ENCODE peak calls at places on chromosomes 6 and 20, in eight cellular contexts. One of them, this sample, is unnamed.
A peak's percentile ranks its signal among the peaks of the same experiment; 100 is the strongest.

GRCh38 chr20:19568128-19568527 is 189.9 kb upstream of the RIN2 start:
- DNase-seq in SK-N-SH: no peak
- DNase-seq in EH: no peak
- DNase-seq in astrocyte of the hippocampus: no peak
- DNase-seq in choroid plexus epithelial cell: no peak
- DNase-seq in fibroblast of lung: no peak
- DNase-seq in SIG-M5: no peak
- DNase-seq in NCI-H1105: no peak
- DNase-seq in this sample: no peak

GRCh38 chr6:56372621-56373020 is 125.2 kb upstream of the COL21A1 start:
- DNase-seq in NCI-H1105: no peak
- DNase-seq in choroid plexus epithelial cell: no peak
- DNase-seq in fibroblast of lung: no peak
- DNase-seq in SK-N-SH: no peak
- DNase-seq in astrocyte of the hippocampus: no peak
- DNase-seq in EH: no peak
- DNase-seq in SIG-M5: no peak
- DNase-seq in this sample: no peak

GRCh38 chr6:107789361-107789760 is 34.8 kb downstream of the SCML4 start:
- DNase-seq in EH: no peak
- DNase-seq in SIG-M5: no peak
- DNase-seq in astrocyte of the hippocampus: no peak
- DNase-seq in SK-N-SH: no peak
- DNase-seq in fibroblast of lung: no peak
- DNase-seq in choroid plexus epithelial cell: no peak
- DNase-seq in NCI-H1105: no peak
- DNase-seq in this sample: no peak

GRCh38 chr6:100202417-100203194 is 208.6 kb upstream of the MCHR2 start:
- DNase-seq in fibroblast of lung: peak; percentile 96
- DNase-seq in SIG-M5: no peak
- DNase-seq in astrocyte of the hippocampus: peak; percentile 91
- DNase-seq in EH: peak; percentile 99
- DNase-seq in NCI-H1105: no peak
- DNase-seq in SK-N-SH: no peak
- DNase-seq in choroid plexus epithelial cell: peak; percentile 95
- DNase-seq in this sample: peak; percentile 97

GRCh38 chr6:33172307-33173227 is 19.7 kb downstream of the COL11A2 start:
- DNase-seq in fibroblast of lung: peak; percentile 33
- DNase-seq in SK-N-SH: no peak
- DNase-seq in SIG-M5: no peak
- DNase-seq in choroid plexus epithelial cell: peak; percentile 53
- DNase-seq in astrocyte of the hippocampus: peak; percentile 66
- DNase-seq in NCI-H1105: no peak
- DNase-seq in EH: peak; percentile 56
- DNase-seq in this sample: peak; percentile 25

GRCh38 chr6:153790048-153790447 is 249.0 kb upstream of the OPRM1 start:
- DNase-seq in astrocyte of the hippocampus: peak; percentile 64
- DNase-seq in EH: peak; percentile 52
- DNase-seq in SK-N-SH: peak; percentile 20
- DNase-seq in fibroblast of lung: peak; percentile 88
- DNase-seq in SIG-M5: no peak
- DNase-seq in NCI-H1105: no peak
- DNase-seq in choroid plexus epithelial cell: peak; percentile 99
- DNase-seq in this sample: peak; percentile 84

GRCh38 chr20:22223251-22223650 is 361.1 kb downstream of the FOXA2 start:
- DNase-seq in astrocyte of the hippocampus: no peak
- DNase-seq in SIG-M5: no peak
- DNase-seq in NCI-H1105: no peak
- DNase-seq in EH: no peak
- DNase-seq in fibroblast of lung: no peak
- DNase-seq in choroid plexus epithelial cell: no peak
- DNase-seq in SK-N-SH: no peak
- DNase-seq in this sample: no peak

GRCh38 chr6:168584671-168585070 is 143.7 kb downstream of the SMOC2 start:
- DNase-seq in fibroblast of lung: no peak
- DNase-seq in EH: no peak
- DNase-seq in astrocyte of the hippocampus: no peak
- DNase-seq in choroid plexus epithelial cell: no peak
- DNase-seq in SK-N-SH: no peak
- DNase-seq in NCI-H1105: no peak
- DNase-seq in SIG-M5: no peak
- DNase-seq in this sample: no peak

GRCh38 chr20:9615766-9616454 is 101.5 kb downstream of the LAMP5 start:
- DNase-seq in fibroblast of lung: no peak
- DNase-seq in NCI-H1105: no peak
- DNase-seq in choroid plexus epithelial cell: no peak
- DNase-seq in SIG-M5: peak; percentile 77
- DNase-seq in SK-N-SH: no peak
- DNase-seq in astrocyte of the hippocampus: no peak
- DNase-seq in EH: no peak
- DNase-seq in this sample: no peak

GRCh38 chr6:150749091-150749670 is 116.3 kb upstream of the MTHFD1L start:
- DNase-seq in SK-N-SH: no peak
- DNase-seq in SIG-M5: no peak
- DNase-seq in EH: no peak
- DNase-seq in NCI-H1105: no peak
- DNase-seq in fibroblast of lung: no peak
- DNase-seq in choroid plexus epithelial cell: no peak
- DNase-seq in astrocyte of the hippocampus: no peak
- DNase-seq in this sample: no peak

GRCh38 chr6:34520645-34521462 is 35.3 kb downstream of the SPDEF start:
- DNase-seq in SK-N-SH: no peak
- DNase-seq in SIG-M5: no peak
- DNase-seq in EH: no peak
- DNase-seq in fibroblast of lung: no peak
- DNase-seq in NCI-H1105: no peak
- DNase-seq in astrocyte of the hippocampus: no peak
- DNase-seq in choroid plexus epithelial cell: no peak
- DNase-seq in this sample: no peak

GRCh38 chr20:45833883-45834796 is 541 bp downstream of the SNX21 start:
- DNase-seq in NCI-H1105: no peak
- DNase-seq in SK-N-SH: peak; percentile 98
- DNase-seq in EH: peak; percentile 75
- DNase-seq in SIG-M5: no peak
- DNase-seq in choroid plexus epithelial cell: peak; percentile 60
- DNase-seq in astrocyte of the hippocampus: peak; percentile 86
- DNase-seq in fibroblast of lung: peak; percentile 73
- DNase-seq in this sample: peak; percentile 57